ENCODE peak calls at places on chromosome 15, in four cellular contexts. S is uterus, F is GM12865, D is retinal pigment epithelial cell. U is an unnamed sample.

GRCh38 chr15:47431501-47431900 is 285.8 kb upstream of the SEMA6D start:
- DNase-seq in S (no peak), F (no peak), D (no peak), U (no peak)

GRCh38 chr15:61680260-61681037 is 379.8 kb downstream of the VPS13C start:
- DNase-seq in S (no peak), D (no peak), F (no peak), U (no peak)

GRCh38 chr15:80777836-80778620 is 1.1 kb upstream of the CEMIP start:
- DNase-seq in D (no peak), F (no peak), S (no peak), U (no peak)

GRCh38 chr15:95972136-95972553 is 358.4 kb upstream of the NR2F2 start:
- DNase-seq in S (peak), F (peak), D (no peak), U (peak)

GRCh38 chr15:76905855-76906254 is 715 bp upstream of the SCAPER start:
- DNase-seq in F (no peak), D (no peak), S (no peak), U (no peak)

GRCh38 chr15:81309647-81310460 is 14.1 kb downstream of the STARD5 start:
- DNase-seq in S (no peak), D (no peak), F (no peak), U (no peak)

GRCh38 chr15:48624700-48625099 is 20.8 kb downstream of the FBN1 start:
- DNase-seq in S (no peak), D (no peak), F (no peak), U (no peak)

GRCh38 chr15:74174966-74175270 is 1.4 kb downstream of the ISLR start:
- DNase-seq in D (no peak), S (peak), F (no peak), U (no peak)

GRCh38 chr15:40458495-40459371 is 12.1 kb upstream of the CHST14 start:
- DNase-seq in D (no peak), S (no peak), F (no peak), U (no peak)

GRCh38 chr15:90814193-90814811 is 54.1 kb upstream of the FURIN start:
- DNase-seq in S (no peak), D (no peak), F (no peak), U (no peak)

GRCh38 chr15:40150163-40150925 is 10.5 kb upstream of the BUB1B start:
- DNase-seq in D (peak), S (peak), F (no peak), U (peak)

GRCh38 chr15:61097057-61097456 is 132.0 kb downstream of the RORA start:
- DNase-seq in S (no peak), F (no peak), D (no peak), U (no peak)

GRCh38 chr15:61584410-61584809 is 355.3 kb upstream of the RORA start:
- DNase-seq in D (no peak), S (no peak), F (no peak), U (no peak)

GRCh38 chr15:50333229-50333628 is 21.8 kb downstream of the GABPB1 start:
- DNase-seq in S (no peak), D (no peak), F (no peak), U (no peak)

GRCh38 chr15:57557267-57557666 is 34.4 kb upstream of the MYZAP start:
- DNase-seq in F (no peak), D (no peak), S (no peak), U (no peak)

GRCh38 chr15:69414702-69415161 is 583 bp downstream of the KIF23 start:
- DNase-seq in S (no peak), D (peak), F (peak), U (peak)

GRCh38 chr15:31489281-31489680 is 162.6 kb downstream of the KLF13 start:
- DNase-seq in D (no peak), S (no peak), F (no peak), U (no peak)

GRCh38 chr15:62469478-62469873 is 304.4 kb upstream of the C2CD4B start:
- DNase-seq in S (no peak), F (no peak), D (peak), U (no peak)

GRCh38 chr15:74843891-74844299 is 939 bp upstream of the ULK3 start:
- DNase-seq in D (no peak), S (peak), F (no peak), U (no peak)

GRCh38 chr15:39969871-39970270 is 36.0 kb downstream of the EIF2AK4 start:
- DNase-seq in F (no peak), D (peak), S (peak), U (no peak)

GRCh38 chr15:75195122-75195765 is 6.4 kb upstream of the C15orf39 start:
- DNase-seq in F (no peak), S (peak), D (no peak), U (no peak)

GRCh38 chr15:87267798-87268197 is 988.7 kb downstream of the NTRK3 start:
- DNase-seq in D (no peak), F (no peak), S (no peak), U (peak)

GRCh38 chr15:43268111-43269105 is 1.7 kb upstream of the TGM5 start:
- DNase-seq in F (peak), D (no peak), S (no peak), U (no peak)

GRCh38 chr15:32124726-32125125 is 94.4 kb downstream of the CHRNA7 start:
- DNase-seq in D (no peak), S (no peak), F (no peak), U (no peak)

GRCh38 chr15:26838742-26839460 is 28.0 kb upstream of the GABRA5 start:
- DNase-seq in F (no peak), S (no peak), D (no peak), U (no peak)

GRCh38 chr15:71921191-71921590 is 110.8 kb downstream of the NR2E3 start:
- DNase-seq in F (no peak), D (no peak), S (no peak), U (no peak)

GRCh38 chr15:89332446-89332845 is 2.2 kb downstream of the POLG start:
- DNase-seq in F (peak), D (no peak), S (no peak), U (no peak)
- H3K4me3 ChIP-seq in F (no peak), D (no peak), S (no peak), U (peak)

DNA sequence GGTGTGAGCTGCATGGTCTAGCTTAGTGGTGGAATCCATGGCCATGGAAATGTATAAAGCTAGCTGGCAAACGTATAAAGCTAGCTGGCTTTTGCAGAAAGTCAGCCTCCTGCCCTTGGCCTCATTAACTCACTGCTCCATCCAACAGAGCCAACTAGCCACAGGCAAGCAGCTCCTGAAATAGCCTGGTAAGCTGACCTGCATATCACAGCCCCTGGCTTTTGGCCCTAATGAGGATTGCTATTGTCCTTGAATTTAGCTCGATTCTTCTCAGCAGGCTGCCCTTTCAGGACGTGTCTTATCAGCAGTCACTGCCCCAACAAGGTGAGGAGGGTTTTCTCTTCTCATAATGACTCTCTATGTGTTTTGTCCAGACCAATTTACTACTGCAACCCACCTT is 446.8 kb downstream of the WDR72 start:
- DNase-seq in S (no peak), F (no peak), D (no peak), U (no peak)
- TF ChIP-seq CTCF in S (no peak), F (no peak), D (no peak), U (no peak)

GRCh38 chr15:85444329-85444605 is 63.9 kb downstream of the AKAP13 start:
- DNase-seq in S (no peak), F (no peak), D (no peak), U (no peak)

GRCh38 chr15:85443593-85444328 is 63.4 kb downstream of the AKAP13 start:
- DNase-seq in D (peak), S (no peak), F (peak), U (no peak)

GRCh38 chr15:85440451-85440850 is 60.0 kb downstream of the AKAP13 start:
- DNase-seq in S (no peak), F (peak), D (no peak), U (no peak)

GRCh38 chr15:85445361-85445760 is 65.0 kb downstream of the AKAP13 start:
- DNase-seq in S (no peak), F (no peak), D (no peak), U (no peak)

DNA sequence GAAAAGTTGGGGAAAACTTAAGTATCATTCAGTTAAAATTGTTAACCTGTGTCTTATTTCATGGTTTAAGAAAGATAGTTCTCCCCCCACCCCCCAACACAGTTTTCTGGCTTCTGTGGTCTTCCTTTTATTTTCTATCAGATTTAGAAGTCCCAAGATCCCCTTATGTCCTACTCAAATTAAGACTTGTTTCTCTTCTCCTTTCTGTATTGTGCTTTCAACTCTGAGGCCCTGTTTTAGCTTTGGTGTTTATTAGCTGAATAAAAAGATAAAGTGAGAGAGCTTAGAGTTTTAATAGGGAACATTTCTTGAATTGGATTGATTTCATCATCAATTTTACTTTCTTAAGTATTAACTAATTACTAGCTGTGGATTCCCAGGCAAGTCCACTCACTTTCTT is 62.6 kb downstream of the AKAP13 start:
- DNase-seq in F (peak), S (no peak), D (no peak), U (no peak)
- H3K4me3 ChIP-seq in F (peak), S (no peak), D (no peak), U (no peak)

DNA sequence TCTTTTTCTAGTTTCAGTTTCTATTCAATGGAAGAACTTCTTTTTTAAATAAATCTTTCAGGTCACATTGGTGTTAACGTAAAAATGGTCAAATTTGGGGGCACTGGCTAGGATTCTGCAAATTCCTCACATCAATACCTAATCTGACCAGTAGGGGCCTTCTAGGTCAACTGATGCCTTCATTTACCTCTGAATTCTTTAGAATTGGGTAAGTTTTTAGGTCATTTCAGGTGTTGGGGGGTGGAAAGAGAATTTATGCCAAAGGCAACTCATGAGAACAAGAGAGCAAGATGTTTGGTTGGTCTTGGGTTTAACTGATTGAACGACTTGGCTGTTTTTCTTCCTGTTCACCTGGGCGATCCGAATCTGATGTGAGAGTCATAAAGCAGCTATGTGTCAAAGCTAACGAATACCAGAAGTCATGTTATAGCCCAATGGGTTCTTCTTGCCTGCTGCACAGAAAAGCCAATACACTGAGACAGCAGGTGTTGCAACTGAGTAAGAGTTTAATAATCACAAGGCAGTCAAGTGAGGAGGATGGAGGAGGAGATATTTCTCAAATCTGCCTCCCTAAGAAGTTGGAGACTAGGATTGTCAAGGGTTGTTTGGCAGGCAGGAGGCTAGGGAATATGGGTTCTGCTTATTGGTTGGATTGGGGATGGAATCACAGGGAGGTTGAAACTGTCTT is 15.3 kb downstream of the LRRC49 start:
- DNase-seq in D (no peak), F (no peak), S (no peak), U (no peak)
- TF ChIP-seq CTCF in D (peak), F (peak), S (no peak), U (peak)

DNA sequence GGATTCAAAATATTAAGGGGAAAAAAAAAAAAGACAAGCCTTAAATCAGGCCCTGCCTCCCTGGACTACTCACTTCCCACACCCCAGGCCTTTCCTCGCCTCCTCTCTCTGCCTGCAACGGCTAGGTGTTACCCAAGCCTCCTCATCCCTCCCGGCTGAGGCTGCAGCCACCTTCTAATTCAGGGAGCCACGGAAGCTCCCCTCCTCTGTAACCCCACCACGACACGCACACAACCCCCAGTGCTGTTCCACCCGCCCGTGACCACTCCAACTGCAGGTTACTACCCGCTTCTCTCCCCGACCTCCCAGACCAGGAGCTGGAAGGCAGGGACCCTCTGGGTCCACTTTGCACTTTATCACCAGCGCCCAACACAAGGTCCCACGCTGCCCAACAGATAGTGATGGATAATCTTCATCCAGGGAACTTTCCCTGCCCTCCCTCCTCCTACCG is 931 bp downstream of the KIF7 start:
- DNase-seq in S (no peak), F (no peak), D (no peak), U (no peak)
- H3K4me3 ChIP-seq in S (peak), F (no peak), D (peak), U (peak)

GRCh38 chr15:44710236-44711088 is 661 bp downstream of the PATL2 start:
- DNase-seq in S (peak), F (peak), D (no peak), U (no peak)
- TF ChIP-seq CTCF in S (peak), F (peak), D (peak), U (peak)

GRCh38 chr15:67032608-67033007 is 32.8 kb upstream of the SMAD3 start:
- DNase-seq in D (no peak), S (no peak), F (no peak), U (no peak)

GRCh38 chr15:67031321-67031720 is 34.1 kb upstream of the SMAD3 start:
- DNase-seq in D (no peak), F (no peak), S (no peak), U (no peak)

GRCh38 chr15:67035886-67036285 is 29.5 kb upstream of the SMAD3 start:
- DNase-seq in D (no peak), S (no peak), F (no peak), U (peak)

GRCh38 chr15:67033012-67033411 is 32.4 kb upstream of the SMAD3 start:
- DNase-seq in D (no peak), S (no peak), F (no peak), U (no peak)

GRCh38 chr15:67033521-67033920 is 31.9 kb upstream of the SMAD3 start:
- DNase-seq in D (no peak), F (no peak), S (no peak), U (no peak)
- H3K4me3 ChIP-seq in D (peak), F (no peak), S (no peak), U (peak)

DNA sequence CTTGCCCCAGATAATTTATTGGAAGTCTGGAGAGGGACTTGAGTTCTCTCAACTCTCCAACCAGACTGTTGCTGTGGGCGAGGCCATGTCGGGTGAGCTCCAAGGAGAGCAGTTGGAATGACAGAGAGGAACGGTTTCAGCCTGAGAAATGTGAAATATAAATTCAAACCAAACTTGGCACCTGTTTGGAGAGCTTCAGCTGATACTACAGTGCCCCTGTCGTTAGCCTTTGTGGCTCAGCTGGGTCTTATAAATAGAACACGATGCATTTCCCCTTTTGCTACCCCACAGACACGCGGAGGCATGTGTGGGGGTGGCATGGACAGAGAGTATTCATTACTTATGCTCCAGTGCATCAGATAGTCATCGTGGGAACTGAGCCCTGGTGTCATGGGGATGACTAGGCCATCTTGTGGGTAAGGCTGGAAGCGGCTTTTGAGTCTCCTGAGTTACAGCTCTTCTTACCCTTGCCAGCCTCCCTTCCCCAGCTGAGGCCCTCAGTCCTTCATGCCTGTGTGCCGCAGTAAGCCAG is 15.6 kb downstream of the SMAD3 start:
- DNase-seq in D (peak), F (peak), S (peak), U (no peak)
- TF ChIP-seq CTCF in D (peak), F (peak), S (no peak), U (no peak)

DNA sequence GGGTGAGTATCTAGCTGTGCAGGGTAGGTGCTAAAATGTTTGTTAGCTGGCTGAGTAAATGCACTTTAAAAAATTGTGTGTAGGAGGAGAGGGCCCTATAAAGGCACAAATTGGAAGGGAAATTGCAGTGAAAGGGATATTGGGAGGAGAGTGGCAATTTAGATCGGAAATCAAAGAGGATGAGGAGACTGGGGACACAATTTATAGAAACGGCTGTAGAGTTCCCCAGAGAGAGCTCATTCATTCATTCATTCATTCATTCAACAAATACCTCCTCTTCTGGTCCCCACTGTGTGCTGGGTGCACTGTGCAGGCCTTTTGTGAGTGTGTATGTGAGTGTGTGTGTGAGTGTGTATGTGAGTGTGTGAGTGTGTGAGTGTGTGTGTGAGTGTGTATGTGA is 2.4 kb downstream of the DNAJA4 start:
- DNase-seq in D (no peak), S (no peak), F (no peak), U (no peak)
- H3K4me3 ChIP-seq in D (no peak), S (no peak), F (no peak), U (no peak)

U was measured in HFF-Myc.